ENCODE peak calls at places on chromosomes 1 and 21, in six cellular contexts. Q, X, I, C, B and G are unnamed samples.

GRCh38 chr1:226624526-226624925 is 76.0 kb downstream of the STUM start:
- DNase-seq in Q (no peak), X (peak), I (no peak), C (no peak), B (peak), G (no peak)

GRCh38 chr1:75334876-75335275 is 200.7 kb downstream of the LHX8 start:
- DNase-seq in Q (no peak), X (no peak), I (no peak), C (no peak), B (no peak), G (no peak)

GRCh38 chr1:222821239-222821638 is 6.4 kb downstream of the DISP1 start:
- DNase-seq in Q (no peak), X (no peak), I (no peak), C (no peak), B (peak), G (no peak)

GRCh38 chr1:223114871-223115270 is 28.2 kb downstream of the TLR5 start:
- DNase-seq in Q (no peak), X (no peak), I (no peak), C (no peak), B (no peak), G (no peak)

GRCh38 chr1:200384818-200385390 is 24.9 kb downstream of the ZNF281 start:
- DNase-seq in Q (no peak), X (no peak), I (no peak), C (no peak), B (no peak), G (no peak)

GRCh38 chr1:90045853-90046563 is 51.1 kb downstream of the ZNF326 start:
- DNase-seq in Q (no peak), X (peak), I (no peak), C (no peak), B (peak), G (peak)

GRCh38 chr1:156704930-156705320 is 458 bp downstream of the CRABP2 start:
- DNase-seq in Q (peak), X (peak), I (no peak), C (no peak), B (peak), G (peak)

GRCh38 chr1:183024352-183025337 is 1.4 kb downstream of the LAMC1 start:
- DNase-seq in Q (no peak), X (no peak), I (no peak), C (no peak), B (no peak), G (peak)

GRCh38 chr1:172352435-172352834 is 68.0 kb upstream of the C1orf105 start:
- DNase-seq in Q (no peak), X (no peak), I (no peak), C (no peak), B (peak), G (no peak)

GRCh38 chr1:2933431-2934172 is 87.7 kb upstream of the ACTRT2 start:
- DNase-seq in Q (no peak), X (no peak), I (no peak), C (no peak), B (no peak), G (no peak)

GRCh38 chr21:15953551-15954116 is 223.9 kb downstream of the USP25 start:
- DNase-seq in Q (no peak), X (no peak), I (no peak), C (no peak), B (no peak), G (peak)

GRCh38 chr1:157050836-157051235 is 5.3 kb upstream of the ARHGEF11 start:
- DNase-seq in Q (no peak), X (no peak), I (no peak), C (no peak), B (no peak), G (no peak)

GRCh38 chr1:84834419-84835064 is 58.5 kb downstream of the LPAR3 start:
- DNase-seq in Q (no peak), X (peak), I (no peak), C (no peak), B (peak), G (peak)

GRCh38 chr1:92483442-92484170 is 3.1 kb downstream of the GFI1 start:
- DNase-seq in Q (peak), X (no peak), I (no peak), C (no peak), B (no peak), G (no peak)

GRCh38 chr1:19370453-19371170 is 58.5 kb downstream of the SLC66A1 start:
- DNase-seq in Q (no peak), X (no peak), I (no peak), C (no peak), B (no peak), G (no peak)

GRCh38 chr1:230103341-230104173 is 36.5 kb downstream of the GALNT2 start:
- DNase-seq in Q (no peak), X (no peak), I (no peak), C (no peak), B (peak), G (peak)

GRCh38 chr1:50976890-50977574 is 7.0 kb downstream of the CDKN2C start:
- DNase-seq in Q (peak), X (no peak), I (no peak), C (no peak), B (peak), G (peak)

GRCh38 chr1:3050603-3051002 is 18.4 kb upstream of the PRDM16 start:
- DNase-seq in Q (no peak), X (no peak), I (no peak), C (no peak), B (no peak), G (no peak)

GRCh38 chr1:59687081-59687480 is 127.7 kb upstream of the HOOK1 start:
- DNase-seq in Q (no peak), X (no peak), I (no peak), C (no peak), B (no peak), G (no peak)

GRCh38 chr1:40315795-40316594 is 1.1 kb downstream of the COL9A2 start:
- DNase-seq in Q (no peak), X (no peak), I (no peak), C (no peak), B (no peak), G (peak)

GRCh38 chr1:18480315-18481189 is at the start of gene KLHDC7A:
- DNase-seq in Q (peak), X (no peak), I (no peak), C (no peak), B (no peak), G (no peak)

GRCh38 chr1:7292714-7293419 is 478.2 kb upstream of the VAMP3 start:
- DNase-seq in Q (no peak), X (no peak), I (no peak), C (no peak), B (no peak), G (no peak)

GRCh38 chr1:161792740-161793139 is 26.6 kb downstream of the ATF6 start:
- DNase-seq in Q (no peak), X (peak), I (peak), C (peak), B (peak), G (peak)

GRCh38 chr1:33010946-33011731 is 25.5 kb downstream of the AK2 start:
- DNase-seq in Q (peak), X (no peak), I (no peak), C (no peak), B (peak), G (peak)

GRCh38 chr1:30907641-30908445 is 715 bp downstream of the SDC3 start:
- DNase-seq in Q (no peak), X (no peak), I (no peak), C (no peak), B (no peak), G (no peak)

GRCh38 chr1:30905403-30905802 is 3.2 kb downstream of the SDC3 start:
- DNase-seq in Q (no peak), X (no peak), I (no peak), C (no peak), B (no peak), G (no peak)

GRCh38 chr1:30907390-30907640 is 1.2 kb downstream of the SDC3 start:
- DNase-seq in Q (no peak), X (no peak), I (no peak), C (no peak), B (no peak), G (no peak)

GRCh38 chr1:30905898-30906620 is 2.5 kb downstream of the SDC3 start:
- DNase-seq in Q (no peak), X (no peak), I (no peak), C (no peak), B (no peak), G (no peak)

DNA sequence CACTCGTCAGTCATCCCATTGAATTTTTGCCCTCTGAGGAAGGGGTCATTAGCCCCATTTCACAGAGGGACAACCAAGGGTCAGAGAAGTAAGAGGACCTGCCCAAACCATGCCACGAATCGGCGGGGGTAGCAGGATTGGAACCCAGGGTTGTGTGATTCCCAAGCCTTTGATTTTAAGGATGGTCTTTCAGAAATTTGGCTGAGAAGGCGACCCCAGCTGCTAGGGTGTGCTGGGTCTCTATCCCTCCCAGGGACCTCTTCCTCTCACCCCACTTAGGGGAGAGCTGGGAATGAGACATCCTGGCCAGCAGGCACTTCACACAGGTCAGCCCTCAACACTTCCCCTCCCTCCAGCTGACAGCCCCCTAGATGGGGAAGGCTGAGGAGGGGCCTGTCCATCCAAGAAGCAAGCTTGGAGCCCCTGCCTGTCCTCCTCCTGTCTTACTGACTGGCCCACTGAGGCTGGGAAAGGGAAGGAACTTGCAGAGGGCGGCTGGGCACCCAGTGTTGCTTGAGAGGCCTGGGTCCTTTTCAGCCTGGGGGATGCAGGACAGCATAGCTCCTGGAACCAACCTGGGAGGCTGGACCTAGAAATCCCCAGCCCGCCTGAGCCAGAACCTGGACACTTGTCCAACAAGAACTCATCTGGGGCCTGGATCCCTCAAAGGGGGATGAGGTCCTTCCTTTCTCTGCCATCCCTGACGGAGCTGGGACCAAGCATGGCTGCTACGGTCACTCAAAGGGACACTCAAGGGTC is 1.7 kb downstream of the SDC3 start:
- DNase-seq in Q (no peak), X (no peak), I (no peak), C (no peak), B (no peak), G (no peak)
- H3K4me3 ChIP-seq in Q (no peak), X (no peak), I (peak), C (peak), B (peak), G (peak)

GRCh38 chr1:42479621-42480020 is 16.5 kb downstream of the CCDC30 start:
- DNase-seq in Q (no peak), X (peak), I (no peak), C (no peak), B (peak), G (peak)
- TF ChIP-seq CTCF in Q (no peak), X (peak), I (peak), C (no peak), B (no peak), G (peak)

GRCh38 chr1:23422313-23422877 is 2.2 kb downstream of the TCEA3 start:
- DNase-seq in Q (peak), X (peak), I (peak), C (peak), B (peak), G (peak)

GRCh38 chr1:23423415-23424170 is 955 bp downstream of the TCEA3 start:
- DNase-seq in Q (peak), X (no peak), I (no peak), C (no peak), B (no peak), G (no peak)

GRCh38 chr1:23421752-23422312 is 2.7 kb downstream of the TCEA3 start:
- DNase-seq in Q (peak), X (peak), I (peak), C (peak), B (peak), G (peak)

GRCh38 chr1:23424171-23424959 is at the start of gene TCEA3:
- DNase-seq in Q (peak), X (no peak), I (no peak), C (no peak), B (no peak), G (no peak)

DNA sequence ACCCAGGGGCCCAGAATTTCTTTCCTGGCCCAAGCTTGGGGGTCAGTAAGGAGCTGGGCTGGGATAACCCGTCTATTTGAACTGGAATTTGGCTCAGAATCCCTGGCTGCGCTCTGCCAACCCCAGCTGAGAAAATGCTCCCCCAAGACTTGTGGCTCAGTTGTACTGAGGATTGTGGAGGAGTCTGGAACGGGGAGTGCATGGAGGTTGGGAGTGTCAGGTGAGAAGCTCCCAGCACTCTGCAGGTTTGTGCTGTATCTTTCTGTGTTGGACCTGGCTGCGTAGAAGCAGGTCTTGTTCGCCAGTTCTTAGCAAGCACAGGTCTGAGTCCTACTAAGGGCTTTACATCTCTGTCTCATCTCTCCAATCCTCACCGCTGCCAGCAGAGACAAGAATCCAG is 1.6 kb downstream of the TCEA3 start:
- DNase-seq in Q (peak), X (no peak), I (no peak), C (no peak), B (no peak), G (no peak)
- H3K4me3 ChIP-seq in Q (no peak), X (no peak), I (no peak), C (no peak), B (no peak), G (no peak)

GRCh38 chr1:201985355-201985754 is 2.9 kb downstream of the RNPEP start:
- DNase-seq in Q (no peak), X (no peak), I (no peak), C (no peak), B (no peak), G (no peak)

GRCh38 chr1:201982082-201982922 is at the start of gene RNPEP:
- DNase-seq in Q (peak), X (peak), I (no peak), C (no peak), B (peak), G (peak)

GRCh38 chr1:201988593-201988992 is 6.1 kb downstream of the RNPEP start:
- DNase-seq in Q (no peak), X (no peak), I (no peak), C (no peak), B (no peak), G (no peak)

GRCh38 chr1:201984446-201984845 is 2.0 kb downstream of the RNPEP start:
- DNase-seq in Q (no peak), X (no peak), I (no peak), C (no peak), B (no peak), G (no peak)

GRCh38 chr1:201982923-201983805 is 716 bp downstream of the RNPEP start:
- DNase-seq in Q (peak), X (peak), I (peak), C (peak), B (peak), G (peak)
- TF ChIP-seq CTCF in Q (peak), X (peak), I (peak), C (no peak), B (peak), G (peak)